ENCODE peak calls at places on chromosomes 4 and X, in five cellular contexts. One of them, this sample, is unnamed. For H3K4me1, the result is how much of the 10 kb centered on the place peaks cover.

GRCh38 chr4:93617596-93617995 is 211.0 kb upstream of the ATOH1 start:
- DNase-seq in GM23338: no peak
- DNase-seq in adrenal gland: no peak
- DNase-seq in SJCRH30: no peak
- DNase-seq in transverse colon: no peak
- DNase-seq in this sample: no peak

GRCh38 chr4:68451246-68452211 is 4.3 kb downstream of the TMPRSS11E start:
- DNase-seq in transverse colon: no peak
- DNase-seq in SJCRH30: no peak
- DNase-seq in GM23338: peak
- DNase-seq in adrenal gland: no peak
- DNase-seq in this sample: no peak

GRCh38 chr4:1682860-1683259 is 1.3 kb downstream of the FAM53A start:
- DNase-seq in GM23338: no peak
- DNase-seq in SJCRH30: no peak
- DNase-seq in transverse colon: no peak
- DNase-seq in adrenal gland: no peak
- DNase-seq in this sample: no peak

GRCh38 chr4:5409980-5410618 is 298.3 kb downstream of the EVC2 start:
- DNase-seq in GM23338: peak
- DNase-seq in SJCRH30: no peak
- DNase-seq in adrenal gland: no peak
- DNase-seq in transverse colon: no peak
- DNase-seq in this sample: no peak

GRCh38 chr4:53479731-53480525 is 102.5 kb downstream of the FIP1L1 start:
- DNase-seq in adrenal gland: no peak
- DNase-seq in GM23338: no peak
- DNase-seq in SJCRH30: no peak
- DNase-seq in transverse colon: no peak
- DNase-seq in this sample: no peak

GRCh38 chr4:822361-823092 is 3.4 kb downstream of the CPLX1 start:
- DNase-seq in adrenal gland: no peak
- DNase-seq in SJCRH30: no peak
- DNase-seq in GM23338: no peak
- DNase-seq in transverse colon: no peak
- DNase-seq in this sample: no peak

GRCh38 chrX:23871905-23872546 is 35.7 kb downstream of the APOO start:
- DNase-seq in adrenal gland: no peak
- DNase-seq in SJCRH30: no peak
- DNase-seq in GM23338: no peak
- DNase-seq in transverse colon: no peak
- DNase-seq in this sample: no peak

GRCh38 chr4:144611850-144612249 is 34.1 kb upstream of the HHIP start:
- DNase-seq in adrenal gland: no peak
- DNase-seq in SJCRH30: no peak
- DNase-seq in transverse colon: peak
- DNase-seq in GM23338: peak
- DNase-seq in this sample: peak

GRCh38 chr4:184349283-184350039 is 124.9 kb downstream of the IRF2 start:
- DNase-seq in SJCRH30: no peak
- DNase-seq in adrenal gland: peak
- DNase-seq in GM23338: no peak
- DNase-seq in transverse colon: peak
- DNase-seq in this sample: peak

GRCh38 chr4:8283161-8283560 is 13.6 kb downstream of the HTRA3 start:
- DNase-seq in transverse colon: no peak
- DNase-seq in GM23338: no peak
- DNase-seq in adrenal gland: no peak
- DNase-seq in SJCRH30: no peak
- DNase-seq in this sample: peak

GRCh38 chr4:14837860-14838259 is 164.4 kb upstream of the CPEB2 start:
- DNase-seq in SJCRH30: no peak
- DNase-seq in transverse colon: no peak
- DNase-seq in GM23338: peak
- DNase-seq in adrenal gland: no peak
- DNase-seq in this sample: no peak

GRCh38 chr4:147735413-147736301 is 3.8 kb downstream of the ARHGAP10 start:
- DNase-seq in SJCRH30: no peak
- DNase-seq in GM23338: no peak
- DNase-seq in adrenal gland: no peak
- DNase-seq in transverse colon: no peak
- DNase-seq in this sample: no peak

GRCh38 chrX:123731987-123732678 is 719 bp downstream of the THOC2 start:
- DNase-seq in GM23338: peak
- DNase-seq in SJCRH30: peak
- DNase-seq in transverse colon: peak
- DNase-seq in adrenal gland: peak
- DNase-seq in this sample: peak

GRCh38 chr4:89700766-89701165 is 136.2 kb downstream of the SNCA start:
- DNase-seq in adrenal gland: no peak
- DNase-seq in transverse colon: no peak
- DNase-seq in SJCRH30: no peak
- DNase-seq in GM23338: no peak
- DNase-seq in this sample: no peak

DNA sequence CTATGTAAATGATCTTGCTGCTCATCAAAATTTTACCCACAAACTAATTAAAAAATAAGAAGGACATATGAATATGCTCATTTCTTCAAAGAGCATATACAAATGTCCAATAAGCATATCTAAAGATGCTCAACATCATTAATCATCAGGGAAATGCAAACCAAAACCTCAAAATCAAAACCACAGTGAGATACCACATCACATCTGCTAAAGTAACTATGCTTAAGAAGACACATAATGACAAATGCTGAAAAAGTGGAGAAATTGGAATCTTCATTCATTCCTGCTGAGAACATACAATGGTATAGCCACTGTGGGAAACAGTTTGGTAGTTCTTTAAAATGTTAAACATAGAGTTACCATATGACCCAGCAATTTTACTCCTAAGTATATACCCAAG is 81.9 kb downstream of the AFF2 start:
- DNase-seq in GM23338: no peak
- DNase-seq in adrenal gland: no peak
- DNase-seq in transverse colon: no peak
- DNase-seq in SJCRH30: no peak
- DNase-seq in this sample: no peak
- H3K4me1 ChIP-seq in GM23338: under half
- H3K4me1 ChIP-seq in adrenal gland: under half
- H3K4me1 ChIP-seq in transverse colon: under half
- H3K4me1 ChIP-seq in SJCRH30: under half
- H3K4me1 ChIP-seq in this sample: under half

DNA sequence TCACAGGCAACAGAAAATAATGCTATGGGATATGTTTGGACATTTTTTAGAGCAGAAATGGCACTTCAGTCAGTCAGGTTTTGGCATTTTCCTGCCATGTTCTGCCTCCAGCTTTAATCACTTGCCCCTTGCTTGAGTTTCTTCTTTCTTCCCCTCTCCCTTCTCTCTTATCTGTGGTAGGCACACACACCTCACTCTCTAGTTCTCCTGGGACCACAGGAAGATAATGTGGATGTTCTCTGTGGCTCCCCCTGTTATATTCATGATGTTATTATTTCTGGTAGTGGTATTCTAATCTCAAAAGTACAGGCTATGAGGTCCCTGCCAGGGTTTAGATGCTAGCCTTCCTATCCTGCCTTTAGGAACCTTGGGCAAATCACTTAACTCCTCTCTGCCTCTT is 5.2 kb downstream of the HADH start:
- DNase-seq in SJCRH30: no peak
- DNase-seq in GM23338: no peak
- DNase-seq in transverse colon: no peak
- DNase-seq in adrenal gland: no peak
- DNase-seq in this sample: no peak
- H3K4me1 ChIP-seq in SJCRH30: under half
- H3K4me1 ChIP-seq in GM23338: under half
- H3K4me1 ChIP-seq in transverse colon: half or more
- H3K4me1 ChIP-seq in adrenal gland: half or more
- H3K4me1 ChIP-seq in this sample: under half

DNA sequence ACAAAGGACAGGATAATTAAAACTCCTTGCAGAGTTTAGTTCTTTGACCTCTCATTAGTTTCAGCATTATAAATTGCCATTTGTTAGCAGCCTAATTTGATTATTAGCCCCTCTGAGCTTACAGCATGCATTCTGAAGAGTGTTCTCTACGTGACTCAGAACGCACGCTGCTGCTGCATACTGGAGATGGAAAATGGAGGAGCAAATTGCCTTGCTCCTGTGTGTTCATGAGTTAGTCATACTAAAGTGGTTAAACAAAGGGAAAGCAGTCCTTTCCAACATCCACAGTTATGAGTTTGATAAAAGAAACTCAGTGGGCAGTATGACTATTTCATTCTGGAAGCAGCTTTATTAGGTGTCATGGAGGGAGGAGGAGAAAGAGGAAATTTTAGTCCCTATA is 922.5 kb downstream of the RPA4 start:
- DNase-seq in GM23338: no peak
- DNase-seq in adrenal gland: no peak
- DNase-seq in transverse colon: no peak
- DNase-seq in SJCRH30: no peak
- DNase-seq in this sample: no peak
- H3K4me1 ChIP-seq in GM23338: under half
- H3K4me1 ChIP-seq in adrenal gland: under half
- H3K4me1 ChIP-seq in transverse colon: under half
- H3K4me1 ChIP-seq in SJCRH30: under half
- H3K4me1 ChIP-seq in this sample: under half

GRCh38 chrX:151983186-151983585 is 8.7 kb upstream of the GABRE start:
- DNase-seq in transverse colon: no peak
- DNase-seq in GM23338: no peak
- DNase-seq in adrenal gland: no peak
- DNase-seq in SJCRH30: no peak
- DNase-seq in this sample: no peak
- H3K4me1 ChIP-seq in transverse colon: under half
- H3K4me1 ChIP-seq in GM23338: under half
- H3K4me1 ChIP-seq in adrenal gland: under half
- H3K4me1 ChIP-seq in SJCRH30: under half
- H3K4me1 ChIP-seq in this sample: under half

GRCh38 chr4:152101546-152102183 is 340.9 kb upstream of the GATB start:
- DNase-seq in SJCRH30: no peak
- DNase-seq in adrenal gland: no peak
- DNase-seq in transverse colon: no peak
- DNase-seq in GM23338: no peak
- DNase-seq in this sample: no peak
- H3K4me1 ChIP-seq in SJCRH30: under half
- H3K4me1 ChIP-seq in adrenal gland: under half
- H3K4me1 ChIP-seq in transverse colon: under half
- H3K4me1 ChIP-seq in GM23338: under half
- H3K4me1 ChIP-seq in this sample: under half

GRCh38 chr4:10661047-10661446 is 23.5 kb downstream of the CLNK start:
- DNase-seq in transverse colon: no peak
- DNase-seq in adrenal gland: no peak
- DNase-seq in SJCRH30: no peak
- DNase-seq in GM23338: no peak
- DNase-seq in this sample: no peak

GRCh38 chr4:10656988-10657387 is 27.6 kb downstream of the CLNK start:
- DNase-seq in transverse colon: no peak
- DNase-seq in adrenal gland: no peak
- DNase-seq in SJCRH30: no peak
- DNase-seq in GM23338: no peak
- DNase-seq in this sample: no peak

GRCh38 chr4:10656420-10656819 is 28.1 kb downstream of the CLNK start:
- DNase-seq in transverse colon: no peak
- DNase-seq in adrenal gland: no peak
- DNase-seq in GM23338: no peak
- DNase-seq in SJCRH30: no peak
- DNase-seq in this sample: no peak

GRCh38 chr4:10655968-10656367 is 28.6 kb downstream of the CLNK start:
- DNase-seq in GM23338: no peak
- DNase-seq in transverse colon: no peak
- DNase-seq in adrenal gland: no peak
- DNase-seq in SJCRH30: no peak
- DNase-seq in this sample: no peak

GRCh38 chr4:10659251-10659650 is 25.3 kb downstream of the CLNK start:
- DNase-seq in adrenal gland: no peak
- DNase-seq in GM23338: no peak
- DNase-seq in SJCRH30: no peak
- DNase-seq in transverse colon: no peak
- DNase-seq in this sample: no peak
- H3K4me1 ChIP-seq in adrenal gland: under half
- H3K4me1 ChIP-seq in GM23338: under half
- H3K4me1 ChIP-seq in SJCRH30: under half
- H3K4me1 ChIP-seq in transverse colon: under half
- H3K4me1 ChIP-seq in this sample: under half

DNA sequence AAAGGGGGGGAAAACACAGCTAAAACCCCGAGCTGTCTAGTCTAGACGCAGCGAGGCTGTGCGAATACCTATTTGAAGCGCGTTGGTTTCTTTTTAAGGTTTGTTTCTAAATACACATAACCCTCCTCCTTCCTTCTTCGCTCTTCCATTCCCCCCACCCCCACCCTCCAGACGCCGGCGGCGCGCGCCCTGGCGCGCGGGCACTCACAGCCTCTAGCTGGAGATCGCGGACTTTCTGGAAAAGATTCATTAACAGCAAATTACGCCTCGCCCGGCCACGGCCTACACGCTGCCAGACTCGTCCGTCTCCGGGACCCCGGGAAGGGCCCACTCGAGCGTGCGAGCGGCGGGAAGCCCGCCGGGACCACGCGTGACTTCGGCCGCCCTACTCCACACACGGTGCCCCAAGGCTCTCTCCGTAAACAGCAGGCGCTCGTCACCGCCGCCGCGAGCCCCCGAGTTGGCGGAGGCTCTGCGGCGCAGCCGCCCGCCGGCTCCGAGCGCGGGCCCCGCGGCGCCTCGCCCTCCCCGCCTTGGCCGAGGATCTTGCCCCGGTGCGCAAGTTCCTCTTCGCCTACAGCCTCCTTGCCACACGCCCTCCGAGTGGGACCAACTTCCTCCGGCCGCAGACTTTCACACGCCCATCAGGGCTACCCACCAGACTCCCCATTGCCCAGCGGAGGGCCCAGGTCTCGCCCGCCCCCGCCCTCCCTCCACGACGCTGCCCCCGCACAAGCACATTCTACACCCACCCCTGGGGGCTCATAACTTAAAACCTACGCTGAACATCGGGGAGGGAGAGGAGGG is 2.0 kb downstream of the BCOR start:
- DNase-seq in transverse colon: no peak
- DNase-seq in SJCRH30: no peak
- DNase-seq in GM23338: no peak
- DNase-seq in adrenal gland: no peak
- DNase-seq in this sample: peak
- H3K4me1 ChIP-seq in transverse colon: under half
- H3K4me1 ChIP-seq in SJCRH30: under half
- H3K4me1 ChIP-seq in GM23338: under half
- H3K4me1 ChIP-seq in adrenal gland: under half
- H3K4me1 ChIP-seq in this sample: under half